ENCODE peak calls at places on chromosomes 12 and 14, in four cellular contexts. E, R, V and N are unnamed samples.
A peak's percentile ranks its signal among the peaks of the same experiment; 100 is the strongest.

GRCh38 chr14:76882646-76883045 is 56.4 kb downstream of the LRRC74A start:
- DNase-seq in R (no peak), V (peak; percentile 60), E (no peak), N (no peak)

GRCh38 chr14:29896354-29896768 is 31.3 kb downstream of the PRKD1 start:
- DNase-seq in E (no peak), V (no peak), R (no peak), N (no peak)

GRCh38 chr12:87160848-87161601 is 868.2 kb downstream of the C12orf50 start:
- DNase-seq in R (no peak), V (no peak), E (no peak), N (no peak)

GRCh38 chr14:53591816-53592215 is 364.8 kb downstream of the BMP4 start:
- DNase-seq in R (no peak), E (no peak), V (no peak), N (no peak)

GRCh38 chr12:122866950-122867607 is 28.8 kb downstream of the VPS37B start:
- DNase-seq in E (no peak), V (no peak), R (no peak), N (no peak)

GRCh38 chr14:84404246-84404645 is 1125.7 kb upstream of the FLRT2 start:
- DNase-seq in R (no peak), E (no peak), V (no peak), N (no peak)

GRCh38 chr12:57389033-57389432 is 41.8 kb downstream of the R3HDM2 start:
- DNase-seq in E (peak; percentile 10), V (no peak), R (no peak), N (no peak)

GRCh38 chr12:117525766-117526165 is 164.3 kb upstream of the NOS1 start:
- DNase-seq in R (no peak), V (no peak), E (no peak), N (no peak)

GRCh38 chr12:14841761-14842160 is 1.6 kb downstream of the ART4 start:
- DNase-seq in R (peak; percentile 84), V (no peak), E (peak; percentile 64), N (peak; percentile 86)

GRCh38 chr12:19483727-19484126 is 44.4 kb downstream of the AEBP2 start:
- DNase-seq in V (no peak), R (no peak), E (no peak), N (no peak)

GRCh38 chr12:49000346-49000745 is 1.2 kb upstream of the DDN start:
- DNase-seq in V (peak; percentile 61), E (no peak), R (no peak), N (no peak)

GRCh38 chr12:7158866-7159600 is 28.9 kb downstream of the CLSTN3 start:
- DNase-seq in R (no peak), V (no peak), E (no peak), N (no peak)

GRCh38 chr14:36856095-36856878 is 194.6 kb downstream of the PAX9 start:
- DNase-seq in R (no peak), V (no peak), E (no peak), N (no peak)

GRCh38 chr12:56864318-56864717 is 69.9 kb downstream of the SDR9C7 start:
- DNase-seq in R (no peak), E (peak; percentile 19), V (no peak), N (no peak)

GRCh38 chr12:113512568-113512967 is 40.9 kb upstream of the LHX5 start:
- DNase-seq in V (no peak), E (no peak), R (no peak), N (no peak)

GRCh38 chr14:69880851-69881250 is 1.6 kb downstream of the SMOC1 start:
- DNase-seq in R (no peak), V (no peak), E (no peak), N (peak; percentile 46)

GRCh38 chr12:131949431-131950181 is at the start of gene EP400:
- DNase-seq in V (peak; percentile 92), R (peak; percentile 94), E (peak; percentile 96), N (peak; percentile 96)

GRCh38 chr14:71687115-71687836 is 245.0 kb upstream of the RGS6 start:
- DNase-seq in V (no peak), E (no peak), R (no peak), N (no peak)

GRCh38 chr12:69329669-69330428 is 18.3 kb upstream of the LYZ start:
- DNase-seq in R (no peak), V (no peak), E (no peak), N (no peak)
- H3K27ac ChIP-seq in R (no peak overlapping the region), V (no peak overlapping the region), E (no peak overlapping the region), N (no peak overlapping the region)

GRCh38 chr14:106493962-106494823 is 967.8 kb downstream of the TMEM121 start:
- DNase-seq in R (no peak), E (no peak), V (no peak), N (no peak)
- H3K27ac ChIP-seq in R (no peak overlapping the region), E (no peak overlapping the region), V (no peak overlapping the region), N (no peak overlapping the region)

DNA sequence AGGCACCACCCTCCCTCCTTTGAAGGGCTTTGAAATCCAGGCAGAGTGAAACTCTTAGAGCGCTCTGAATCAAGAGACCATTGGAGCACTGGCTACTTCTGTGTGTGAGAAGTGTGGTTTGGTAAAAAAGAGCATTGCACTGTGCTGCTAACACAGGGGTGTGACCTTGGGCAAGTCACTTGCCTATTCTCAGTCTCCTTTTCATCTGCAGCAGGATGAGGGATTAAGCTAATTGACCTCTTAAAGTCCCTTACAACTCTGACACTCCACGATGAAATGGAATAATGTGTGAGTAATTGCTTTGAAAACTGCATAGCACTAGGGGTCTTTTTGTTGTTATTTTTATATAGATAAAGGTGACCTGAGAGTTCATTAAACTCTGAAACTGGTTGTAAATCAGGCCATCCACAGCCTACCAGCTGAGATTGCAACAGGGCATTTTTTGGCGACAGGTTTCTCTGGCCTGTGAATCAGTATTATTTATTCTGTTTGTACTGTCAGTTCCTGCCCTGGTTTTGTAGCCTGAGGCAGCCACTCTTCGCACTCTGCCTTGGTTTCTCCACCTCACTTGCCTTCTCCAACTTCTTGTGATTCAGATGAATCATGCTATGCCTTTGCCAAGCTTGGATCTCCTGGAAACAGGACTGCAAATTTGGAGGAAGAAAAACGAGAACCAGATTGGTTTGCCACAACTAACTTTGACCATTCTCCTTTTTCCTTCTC is 159.9 kb upstream of the PARP11 start:
- DNase-seq in R (no peak), E (no peak), V (no peak), N (no peak)
- H3K27ac ChIP-seq in R (no peak overlapping the region), E (no peak overlapping the region), V (no peak overlapping the region), N (no peak overlapping the region)

GRCh38 chr14:99317231-99318090 is 45.5 kb upstream of the BCL11B start:
- DNase-seq in R (no peak), V (no peak), E (no peak), N (peak; percentile 31)

GRCh38 chr14:99316281-99317163 is 44.5 kb upstream of the BCL11B start:
- DNase-seq in E (no peak), V (no peak), R (no peak), N (no peak)

GRCh38 chr14:99318959-99319295 is 46.9 kb upstream of the BCL11B start:
- DNase-seq in E (no peak), R (no peak), V (no peak), N (no peak)

GRCh38 chr14:99320105-99320572 is 48.1 kb upstream of the BCL11B start:
- DNase-seq in E (peak; percentile 65), V (no peak), R (no peak), N (peak; percentile 52)

DNA sequence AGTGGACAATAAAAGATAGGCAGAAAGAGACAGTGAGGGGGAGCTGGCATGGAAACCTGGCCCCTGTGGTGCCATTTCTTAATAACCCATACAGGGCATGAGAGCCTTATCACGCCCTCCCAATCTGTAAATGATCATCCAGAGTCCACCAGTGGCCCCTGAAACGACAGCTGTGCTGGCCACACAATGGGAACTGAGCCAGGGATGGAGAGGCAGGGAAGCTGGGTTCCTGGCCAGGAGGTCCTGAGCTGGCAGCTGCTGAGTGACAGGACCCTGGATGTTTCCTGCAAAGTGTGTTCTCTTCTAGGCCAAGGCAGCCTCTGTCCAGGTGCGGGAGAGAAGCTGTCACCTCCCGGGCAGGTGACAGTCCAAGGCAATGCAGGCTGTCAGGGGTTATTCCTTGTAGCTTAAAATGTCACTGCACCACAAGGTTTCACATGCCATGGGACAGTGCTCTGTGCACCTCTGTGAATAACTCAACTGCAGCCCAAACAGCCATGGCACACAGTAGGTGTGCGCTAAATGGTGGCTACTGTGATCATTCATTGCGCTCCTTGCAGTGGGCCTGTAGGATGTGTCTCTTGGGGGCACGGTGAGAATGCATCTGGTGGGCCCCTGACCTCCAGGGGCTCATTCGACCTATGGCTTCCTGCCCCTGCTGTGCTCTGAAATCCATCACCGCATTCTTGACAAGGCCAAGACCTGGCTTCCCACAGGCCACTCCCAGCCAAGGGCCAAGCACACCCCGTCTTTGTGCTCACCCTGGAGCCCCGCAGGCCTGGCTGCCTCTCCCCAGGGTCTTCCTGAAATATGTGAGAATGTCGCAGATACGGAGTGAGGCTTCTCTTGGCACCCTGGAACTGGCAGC is 46.3 kb upstream of the BCL11B start:
- DNase-seq in V (no peak), R (no peak), E (peak; percentile 33), N (peak; percentile 59)
- H3K27ac ChIP-seq in V (no peak overlapping the region), R (no peak overlapping the region), E (no peak overlapping the region), N (no peak overlapping the region)

GRCh38 chr12:69569236-69569635 is 16.0 kb upstream of the CCT2 start:
- DNase-seq in R (no peak), V (no peak), E (no peak), N (no peak)
- H3K27ac ChIP-seq in R (no peak overlapping the region), V (no peak overlapping the region), E (no peak overlapping the region), N (no peak overlapping the region)

DNA sequence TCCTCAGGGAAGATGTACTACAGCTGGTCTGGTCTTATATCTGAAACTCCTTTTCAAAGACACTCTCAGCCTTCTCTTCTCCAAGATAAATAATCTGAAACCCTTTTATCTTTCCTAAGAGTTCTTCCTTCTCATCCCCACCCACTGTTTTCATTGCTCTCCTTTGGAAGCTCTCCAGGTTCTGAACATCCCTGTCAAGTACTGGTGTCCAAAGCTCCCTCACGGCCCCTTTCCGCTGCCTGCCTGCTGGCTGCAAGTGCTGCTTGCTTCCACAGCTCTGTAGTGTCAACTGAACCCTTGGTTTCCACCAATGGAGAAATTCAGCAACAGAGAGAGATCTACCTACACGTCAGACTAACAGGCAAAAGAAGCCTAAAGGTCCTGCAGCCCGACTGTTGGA is 6.6 kb upstream of the SLC6A13 start:
- DNase-seq in E (no peak), R (no peak), V (no peak), N (no peak)
- H3K27ac ChIP-seq in E (no peak overlapping the region), R (no peak overlapping the region), V (peak overlapping the region; percentile 73), N (no peak overlapping the region)